ENCODE peak calls at places on chromosomes 3 and 15, in six cellular contexts. H is CD8-positive, alpha-beta memory T cell; Q is activated CD4-positive, alpha-beta T cell treated with anti-CD3 and anti-CD28 coated beads, Interleukin-2, amount 50 U/mL, for 1 hour; I is psoas muscle; J is AG09319; U is amniotic stem cell. E is an unnamed sample.

GRCh38 chr15:76196286-76196948 is 114.9 kb downstream of the ETFA start:
- DNase-seq in U (peak; percentile 25), H (no peak), I (peak; percentile 79), Q (no peak), J (peak; percentile 57), E (peak; percentile 71)

GRCh38 chr3:46359748-46360509 is 6.0 kb downstream of the CCR2 start:
- DNase-seq in Q (no peak), I (no peak), J (peak; percentile 15), H (no peak), U (no peak), E (no peak)

GRCh38 chr15:101314301-101314700 is 19.3 kb upstream of the SNRPA1 start:
- DNase-seq in H (no peak), I (no peak), J (no peak), U (no peak), Q (no peak), E (no peak)

GRCh38 chr3:117114517-117115265 is 405.1 kb downstream of the TUSC7 start:
- DNase-seq in U (no peak), J (no peak), I (no peak), Q (no peak), H (no peak), E (no peak)

GRCh38 chr3:107265526-107265925 is 111.7 kb upstream of the CCDC54 start:
- DNase-seq in U (no peak), I (no peak), H (no peak), J (no peak), Q (no peak), E (no peak)

GRCh38 chr15:64693134-64693533 is 82.3 kb downstream of the RBPMS2 start:
- DNase-seq in U (peak; percentile 66), I (peak; percentile 59), Q (no peak), H (no peak), J (peak; percentile 80), E (peak; percentile 60)

GRCh38 chr15:64754663-64755426 is 20.5 kb downstream of the RBPMS2 start:
- DNase-seq in H (no peak), Q (no peak), I (no peak), U (no peak), J (no peak), E (no peak)

GRCh38 chr3:157099337-157100078 is 60.4 kb downstream of the CCNL1 start:
- DNase-seq in U (no peak), I (no peak), H (no peak), Q (no peak), J (no peak), E (no peak)

GRCh38 chr3:33717616-33717865 is 513 bp downstream of the CLASP2 start:
- DNase-seq in Q (peak; percentile 51), H (no peak), U (no peak), J (peak; percentile 11), I (peak; percentile 70), E (peak; percentile 79)

GRCh38 chr3:14234197-14235002 is 55.8 kb downstream of the LSM3 start:
- DNase-seq in I (no peak), H (no peak), Q (no peak), U (no peak), J (no peak), E (peak; percentile 50)

GRCh38 chr3:56154297-56154696 is 314.0 kb downstream of the ERC2 start:
- DNase-seq in H (no peak), Q (no peak), U (no peak), J (no peak), I (no peak), E (no peak)

GRCh38 chr15:48408337-48408736 is 77.1 kb downstream of the DUT start:
- DNase-seq in H (no peak), J (no peak), Q (no peak), I (no peak), U (no peak), E (no peak)

GRCh38 chr3:143820466-143821221 is 27.6 kb downstream of the SLC9A9 start:
- DNase-seq in H (no peak), Q (no peak), U (no peak), J (no peak), I (no peak), E (no peak)

GRCh38 chr3:4524423-4524769 is 31.2 kb downstream of the ITPR1 start:
- DNase-seq in I (no peak), Q (no peak), H (no peak), U (no peak), J (no peak), E (peak; percentile 67)

GRCh38 chr3:42658091-42658770 is 4.7 kb downstream of the ZBTB47 start:
- DNase-seq in H (no peak), U (no peak), Q (no peak), J (no peak), I (no peak), E (no peak)

GRCh38 chr15:71823801-71824200 is 13.4 kb downstream of the NR2E3 start:
- DNase-seq in Q (no peak), H (no peak), I (no peak), U (no peak), J (no peak), E (no peak)

GRCh38 chr15:60899967-60900356 is 329.1 kb downstream of the RORA start:
- DNase-seq in J (no peak), Q (no peak), U (no peak), I (no peak), H (no peak), E (no peak)

GRCh38 chr15:31216210-31216911 is 110.3 kb upstream of the KLF13 start:
- DNase-seq in J (peak; percentile 38), Q (no peak), U (no peak), I (peak; percentile 87), H (no peak), E (peak; percentile 91)

GRCh38 chr3:174329321-174329720 is 529.8 kb upstream of the NAALADL2 start:
- DNase-seq in Q (no peak), H (no peak), I (no peak), U (peak; percentile 19), J (no peak), E (no peak)

GRCh38 chr3:11671648-11672100 is 28.0 kb upstream of the VGLL4 start:
- DNase-seq in J (peak; percentile 12), H (no peak), Q (no peak), U (no peak), I (peak; percentile 26), E (peak; percentile 43)

GRCh38 chr15:101501703-101502373 is 12.3 kb upstream of the PCSK6 start:
- DNase-seq in J (no peak), U (no peak), H (peak; percentile 19), Q (peak; percentile 43), I (peak; percentile 43), E (no peak)

E was measured in heart left ventricle.